ENCODE peak calls at places on chromosomes 6 and 20, in nine cellular contexts. B is pancreas, S is brain microvascular endothelial cell, F is osteoblast, J is prostate gland, O is SK-N-SH, M is uterus, P is GM23338, I is GM12878. C is an unnamed sample.

GRCh38 chr6:152356659-152357058 is 280.5 kb downstream of the SYNE1 start:
- DNase-seq in I (no peak), M (no peak), F (no peak), S (peak; percentile 32), P (peak; percentile 64), B (no peak), J (no peak), O (no peak), C (peak; percentile 58)

GRCh38 chr6:154276810-154277577 is 79.6 kb downstream of the IPCEF1 start:
- DNase-seq in P (peak; percentile 33), S (no peak), J (no peak), O (peak; percentile 53), M (no peak), F (peak; percentile 64), B (no peak), I (no peak), C (peak; percentile 42)

GRCh38 chr20:53215166-53215565 is 243.0 kb downstream of the TSHZ2 start:
- DNase-seq in S (no peak), P (no peak), M (no peak), O (no peak), F (no peak), B (no peak), I (no peak), J (no peak), C (no peak)

GRCh38 chr20:20666359-20666758 is 46.1 kb downstream of the RALGAPA2 start:
- DNase-seq in O (no peak), P (no peak), I (no peak), J (no peak), M (no peak), F (no peak), S (no peak), B (no peak), C (no peak)

GRCh38 chr20:63678667-63679465 is 17.6 kb upstream of the TNFRSF6B start:
- DNase-seq in B (no peak), I (no peak), M (no peak), O (no peak), S (no peak), P (no peak), J (no peak), F (no peak), C (no peak)

GRCh38 chr20:5835234-5835845 is 85.1 kb downstream of the SHLD1 start:
- DNase-seq in S (peak; percentile 52), J (no peak), I (no peak), M (no peak), O (peak; percentile 39), F (peak; percentile 88), B (peak; percentile 64), P (no peak), C (peak; percentile 61)

GRCh38 chr6:96499781-96500180 is 21.8 kb upstream of the UFL1 start:
- DNase-seq in S (no peak), I (no peak), J (no peak), P (peak; percentile 2), O (no peak), M (no peak), F (no peak), B (no peak), C (no peak)

GRCh38 chr6:53048431-53049195 is 16.6 kb upstream of the FBXO9 start:
- DNase-seq in J (no peak), I (peak; percentile 40), S (peak; percentile 87), M (no peak), O (no peak), P (no peak), B (no peak), F (peak; percentile 32), C (peak; percentile 55)

GRCh38 chr6:161586866-161587265 is 313.0 kb upstream of the AGPAT4 start:
- DNase-seq in F (no peak), J (no peak), M (no peak), O (no peak), S (no peak), B (no peak), I (no peak), P (no peak), C (no peak)

GRCh38 chr6:91653954-91654843 is 1067.3 kb upstream of the MAP3K7 start:
- DNase-seq in B (no peak), O (no peak), S (no peak), F (no peak), M (no peak), P (peak; percentile 47), J (no peak), I (no peak), C (no peak)

GRCh38 chr20:63911171-63911570 is 16.2 kb downstream of the DNAJC5 start:
- DNase-seq in P (no peak), F (peak; percentile 88), O (no peak), J (peak; percentile 65), I (no peak), B (peak; percentile 87), S (no peak), M (no peak), C (peak; percentile 97)

GRCh38 chr6:89117285-89118108 is at the start of gene SRSF12:
- DNase-seq in B (peak; percentile 18), P (peak; percentile 76), F (peak; percentile 95), I (no peak), M (peak; percentile 28), S (no peak), O (peak; percentile 98), J (peak; percentile 19), C (peak; percentile 55)

GRCh38 chr6:106114492-106114891 is 28.4 kb downstream of the PRDM1 start:
- DNase-seq in S (no peak), P (no peak), I (peak; percentile 62), F (no peak), B (no peak), O (no peak), J (no peak), M (no peak), C (no peak)

GRCh38 chr6:111087106-111087835 is at the start of gene SLC16A10:
- DNase-seq in F (peak; percentile 85), I (no peak), J (peak; percentile 79), P (peak; percentile 89), B (peak; percentile 91), S (no peak), M (peak; percentile 45), O (peak; percentile 97), C (peak; percentile 44)

GRCh38 chr6:2432258-2432657 is 186.9 kb upstream of the GMDS start:
- DNase-seq in B (no peak), J (no peak), M (no peak), F (peak; percentile 93), S (peak; percentile 91), P (no peak), O (no peak), I (no peak), C (peak; percentile 80)

GRCh38 chr6:42100029-42100901 is 42.2 kb downstream of the C6orf132 start:
- DNase-seq in J (no peak), S (peak; percentile 64), O (no peak), P (no peak), B (no peak), M (peak; percentile 23), F (peak; percentile 95), I (no peak), C (peak; percentile 44)

GRCh38 chr20:36063916-36064660 is 90.5 kb upstream of the EPB41L1 start:
- DNase-seq in J (no peak), I (no peak), S (no peak), O (no peak), M (no peak), P (no peak), F (peak; percentile 73), B (no peak), C (no peak)

GRCh38 chr6:766625-767024 is 73.7 kb upstream of the EXOC2 start:
- DNase-seq in B (no peak), M (no peak), S (no peak), P (no peak), O (no peak), F (no peak), I (peak; percentile 53), J (no peak), C (no peak)

GRCh38 chr6:170296423-170296745 is 5.5 kb upstream of the DLL1 start:
- DNase-seq in P (peak; percentile 63), B (no peak), M (no peak), I (no peak), S (no peak), F (no peak), O (peak; percentile 60), J (no peak), C (no peak)

GRCh38 chr6:43283905-43284304 is 14.2 kb upstream of the SLC22A7 start:
- DNase-seq in M (no peak), P (no peak), F (peak; percentile 82), O (no peak), J (no peak), B (no peak), I (no peak), S (no peak), C (peak; percentile 48)

GRCh38 chr20:63739129-63740069 is at the start of gene SLC2A4RG:
- DNase-seq in F (peak; percentile 100), J (peak; percentile 71), P (peak; percentile 79), S (no peak), B (peak; percentile 80), I (no peak), O (peak; percentile 99), M (peak; percentile 85), C (peak; percentile 98)

GRCh38 chr6:7129784-7130569 is 22.2 kb downstream of the RREB1 start:
- DNase-seq in M (no peak), I (no peak), P (no peak), O (no peak), S (peak; percentile 9), B (peak; percentile 81), F (peak; percentile 92), J (no peak), C (peak; percentile 72)

GRCh38 chr20:8394308-8394945 is 262.4 kb downstream of the PLCB1 start:
- DNase-seq in F (no peak), S (peak; percentile 20), I (peak; percentile 71), B (no peak), J (no peak), O (no peak), M (no peak), P (no peak), C (no peak)

GRCh38 chr6:17281100-17281496 is at the start of gene RBM24:
- DNase-seq in F (peak; percentile 92), P (peak; percentile 80), M (peak; percentile 70), B (peak; percentile 52), S (peak; percentile 64), I (no peak), O (peak; percentile 78), J (peak; percentile 40), C (peak; percentile 55)
- TF ChIP-seq CTCF in F (peak; percentile 27), P (peak; percentile 35), M (peak; percentile 33), B (no peak), S (peak; percentile 63), I (no peak), O (peak; percentile 41), J (peak; percentile 37), C (peak; percentile 49)

GRCh38 chr20:25353754-25354705 is 36.6 kb downstream of the ABHD12 start:
- DNase-seq in I (no peak), B (peak; percentile 43), F (no peak), S (no peak), P (peak; percentile 44), M (no peak), J (peak; percentile 46), O (no peak), C (no peak)
- H3K27ac ChIP-seq in I (peak overlapping the region; percentile 55), B (peak overlapping the region; percentile 70), F (no peak overlapping the region), S (no peak overlapping the region), P (peak overlapping the region; percentile 98), M (no peak overlapping the region), J (peak overlapping the region; percentile 48), O (no peak overlapping the region), C (no peak overlapping the region)

GRCh38 chr6:146859206-146859605 is 260.4 kb downstream of the ADGB start:
- DNase-seq in O (no peak), I (no peak), F (no peak), M (no peak), B (no peak), S (no peak), J (no peak), P (no peak), C (no peak)
- TF ChIP-seq CTCF in O (no peak), I (no peak), F (no peak), M (no peak), B (no peak), S (no peak), J (no peak), P (no peak), C (no peak)

GRCh38 chr6:15504581-15505350 is 158.1 kb downstream of the DTNBP1 start:
- DNase-seq in J (peak; percentile 86), M (peak; percentile 78), O (peak; percentile 87), B (peak; percentile 37), S (peak; percentile 94), F (peak; percentile 97), I (no peak), P (no peak), C (peak; percentile 50)
- H3K27ac ChIP-seq in J (peak overlapping the region; percentile 74), M (peak overlapping the region; percentile 84), O (peak overlapping the region; percentile 78), B (peak overlapping the region; percentile 50), S (peak overlapping the region; percentile 74), F (peak overlapping the region; percentile 73), I (no peak overlapping the region), P (peak overlapping the region; percentile 72), C (peak overlapping the region; percentile 84)